ENCODE peak calls at places on chromosomes 16 and 17, in six cellular contexts. M is GM12878, L is HepG2, E is HCT116, A is SK-N-SH, F is K562. N is an unnamed sample.

GRCh38 chr16:77569406-77569805 is 134.6 kb upstream of the ADAMTS18 start:
- DNase-seq in F (no peak), L (no peak), A (no peak), M (no peak), E (no peak), N (no peak)

GRCh38 chr17:10053976-10054551 is 144.3 kb downstream of the GAS7 start:
- DNase-seq in E (no peak), M (no peak), L (no peak), A (no peak), F (no peak), N (no peak)

GRCh38 chr17:82435103-82435502 is 15.4 kb downstream of the CYBC1 start:
- DNase-seq in M (no peak), E (no peak), F (no peak), A (no peak), L (no peak), N (no peak)

GRCh38 chr17:81195941-81196495 is 26.7 kb downstream of the CEP131 start:
- DNase-seq in A (no peak), E (no peak), L (no peak), M (no peak), F (no peak), N (no peak)

GRCh38 chr16:82603784-82604411 is 22.9 kb upstream of the CDH13 start:
- DNase-seq in L (peak), E (peak), F (no peak), M (no peak), A (no peak), N (no peak)

GRCh38 chr17:72985882-72986720 is 106.4 kb downstream of the SLC39A11 start:
- DNase-seq in E (peak), M (peak), F (peak), L (peak), A (peak), N (peak)

GRCh38 chr16:89720859-89721643 is at the start of the genes VPS9D1 and ZNF276:
- DNase-seq in M (no peak), F (peak), L (peak), A (peak), E (peak), N (peak)

GRCh38 chr17:55067697-55068439 is 99.3 kb downstream of the STXBP4 start:
- DNase-seq in M (no peak), A (no peak), E (no peak), L (peak), F (peak), N (no peak)

GRCh38 chr17:42153919-42154491 is 784 bp downstream of the RAB5C start:
- DNase-seq in M (no peak), L (peak), E (no peak), F (peak), A (no peak), N (no peak)

GRCh38 chr16:71788578-71788977 is 20.1 kb downstream of the AP1G1 start:
- DNase-seq in F (no peak), E (no peak), L (no peak), M (no peak), A (no peak), N (no peak)

GRCh38 chr17:19447085-19447583 is 36.1 kb downstream of the RNF112 start:
- DNase-seq in M (peak), A (peak), F (peak), E (peak), L (peak), N (peak)

GRCh38 chr17:73283841-73284282 is 22.2 kb upstream of the CPSF4L start:
- DNase-seq in F (no peak), A (peak), L (no peak), E (no peak), M (no peak), N (peak)

GRCh38 chr17:74815671-74816370 is 39.7 kb upstream of the NAT9 start:
- DNase-seq in A (no peak), M (no peak), L (no peak), F (peak), E (no peak), N (no peak)

GRCh38 chr16:1770328-1771071 is 843 bp downstream of the NME3 start:
- DNase-seq in A (peak), E (peak), L (no peak), F (peak), M (no peak), N (no peak)

GRCh38 chr17:50354198-50354597 is 8.3 kb downstream of the XYLT2 start:
- DNase-seq in E (no peak), A (no peak), F (no peak), M (no peak), L (no peak), N (no peak)

GRCh38 chr17:69729937-69730336 is 315.4 kb downstream of the MAP2K6 start:
- DNase-seq in A (no peak), M (no peak), F (no peak), E (no peak), L (no peak), N (no peak)

GRCh38 chr17:7204828-7205461 is 14.7 kb downstream of the DLG4 start:
- DNase-seq in F (peak), L (no peak), E (peak), A (peak), M (peak), N (peak)
- H3K4me2 ChIP-seq in F (peak), L (no peak), E (peak), A (peak), M (peak), N (peak)

DNA sequence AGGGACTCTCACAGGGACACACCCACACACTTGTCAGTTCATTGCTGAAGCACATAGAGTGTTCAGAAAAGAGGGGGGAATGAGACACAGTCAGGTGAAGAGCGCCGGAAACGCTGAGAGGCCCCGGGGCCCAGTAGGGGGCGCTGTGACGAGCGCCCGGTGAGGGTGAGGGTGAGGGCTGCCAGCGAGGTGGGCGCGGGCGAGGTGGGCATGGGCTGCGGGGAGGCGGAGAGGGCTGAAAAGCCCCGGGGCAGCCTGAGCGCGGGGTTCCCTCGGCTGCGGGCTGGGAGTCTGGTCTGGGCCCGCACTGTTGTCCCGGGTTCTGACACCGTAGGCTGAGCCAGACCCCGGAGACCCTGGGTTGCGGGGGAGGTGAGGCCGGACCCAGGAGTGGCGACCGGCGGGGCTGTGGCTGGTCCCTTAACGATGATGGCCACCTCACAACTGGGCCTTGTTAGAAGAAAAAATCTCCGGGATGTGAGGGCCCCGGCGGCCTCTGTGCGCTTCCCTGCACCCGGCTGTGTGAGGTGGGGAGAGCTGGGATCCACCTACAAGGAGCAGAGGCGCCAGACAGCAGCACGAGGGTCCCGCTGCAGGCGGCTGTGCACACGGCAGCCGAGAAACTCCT is 91.4 kb downstream of the C16orf78 start:
- DNase-seq in E (no peak), A (peak), L (no peak), M (no peak), F (peak), N (no peak)
- TF ChIP-seq YY1 in E (no peak), A (no peak), L (no peak), M (no peak), F (no peak), N (peak)

DNA sequence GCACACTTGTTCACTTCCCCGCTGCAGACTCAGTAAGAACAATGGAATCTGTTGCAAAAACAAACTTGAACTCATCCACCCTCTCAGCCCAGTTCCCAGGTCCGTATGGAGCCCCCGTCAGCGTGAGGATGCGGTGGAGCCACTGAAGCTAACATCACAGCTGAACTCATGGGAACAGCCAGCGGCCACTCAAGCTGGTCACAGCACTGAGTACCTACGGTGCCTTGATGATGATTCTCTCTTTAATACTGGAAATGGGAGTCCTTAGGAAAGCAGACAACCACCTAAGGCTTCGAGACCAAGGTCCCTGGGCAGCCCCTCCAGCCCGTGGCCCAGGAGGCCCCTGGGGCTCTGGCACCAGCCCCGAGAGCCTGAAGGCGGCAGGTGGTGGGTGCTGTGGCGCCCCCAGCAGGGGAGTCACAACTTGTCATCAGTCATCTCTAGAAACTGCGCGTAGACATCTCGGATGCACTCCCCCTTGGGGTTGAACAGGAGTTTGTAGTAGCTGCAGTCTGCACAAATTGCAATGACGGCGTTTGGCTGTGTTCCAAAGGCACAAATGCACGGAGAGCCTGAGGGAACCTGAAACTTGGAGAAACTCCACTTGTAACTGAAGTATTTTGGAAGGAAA is 31.0 kb upstream of the RHOT1 start:
- DNase-seq in M (no peak), E (no peak), L (peak), A (peak), F (peak), N (peak)
- H3K4me2 ChIP-seq in M (no peak), E (no peak), L (peak), A (no peak), F (peak), N (no peak)

DNA sequence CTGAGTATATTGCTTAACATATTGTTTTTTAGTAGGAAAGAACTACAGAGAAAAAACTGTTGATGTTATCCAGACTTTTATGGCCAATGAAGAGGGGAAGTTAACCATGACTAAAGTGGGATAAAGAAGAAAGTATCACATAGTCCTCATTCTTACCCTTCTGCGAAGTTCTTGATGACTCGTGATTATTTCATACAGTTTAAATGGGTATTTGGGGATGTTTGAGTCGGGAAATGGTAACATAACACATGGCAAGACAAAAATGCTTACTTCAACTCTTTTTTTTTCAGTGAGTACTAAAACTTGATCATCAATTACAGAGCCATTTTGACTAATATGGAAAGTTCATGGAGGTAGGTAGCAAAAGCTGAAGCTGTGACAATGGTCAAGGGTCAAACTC is 4.9 kb downstream of the POLG2 start:
- DNase-seq in F (no peak), L (no peak), E (no peak), M (no peak), A (no peak), N (no peak)
- TF ChIP-seq YY1 in F (no peak), L (no peak), E (no peak), M (no peak), A (no peak), N (no peak)

DNA sequence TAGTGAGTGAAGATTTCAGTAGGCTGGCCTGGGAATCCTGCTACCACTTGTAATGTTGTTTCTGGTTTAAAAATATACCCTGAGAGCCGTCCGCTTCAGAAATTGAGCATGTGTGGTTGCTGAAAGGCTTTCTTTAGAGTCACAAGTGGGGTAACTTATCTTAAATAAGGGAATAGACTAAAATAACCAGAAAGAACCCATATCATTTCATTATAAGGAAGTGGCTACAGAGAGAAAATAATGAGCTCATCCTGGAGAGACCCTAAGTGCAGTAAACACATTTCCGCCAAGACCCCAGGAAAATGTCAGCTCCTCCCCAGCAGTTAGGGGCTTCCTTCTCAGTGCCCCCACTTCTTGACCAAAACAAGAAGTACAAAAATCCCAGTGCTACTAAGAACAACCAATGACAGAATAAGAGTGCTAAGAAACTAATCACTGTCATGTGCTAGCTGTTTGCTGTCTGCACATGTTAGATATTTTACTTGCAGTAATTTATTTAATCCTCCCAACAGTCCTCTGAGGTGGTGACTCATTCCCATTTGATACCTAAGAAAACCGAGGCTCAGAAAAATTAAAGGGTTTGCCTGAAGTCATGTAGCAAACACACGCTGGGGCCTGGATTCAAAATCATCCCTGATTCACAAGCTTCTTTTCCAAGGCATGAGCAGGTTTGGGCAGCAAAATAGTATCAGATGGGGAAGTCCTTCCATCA is 83.5 kb downstream of the CDYL2 start:
- DNase-seq in F (no peak), E (no peak), M (no peak), A (no peak), L (no peak), N (no peak)
- H3K4me2 ChIP-seq in F (no peak), E (no peak), M (peak), A (no peak), L (no peak), N (no peak)

DNA sequence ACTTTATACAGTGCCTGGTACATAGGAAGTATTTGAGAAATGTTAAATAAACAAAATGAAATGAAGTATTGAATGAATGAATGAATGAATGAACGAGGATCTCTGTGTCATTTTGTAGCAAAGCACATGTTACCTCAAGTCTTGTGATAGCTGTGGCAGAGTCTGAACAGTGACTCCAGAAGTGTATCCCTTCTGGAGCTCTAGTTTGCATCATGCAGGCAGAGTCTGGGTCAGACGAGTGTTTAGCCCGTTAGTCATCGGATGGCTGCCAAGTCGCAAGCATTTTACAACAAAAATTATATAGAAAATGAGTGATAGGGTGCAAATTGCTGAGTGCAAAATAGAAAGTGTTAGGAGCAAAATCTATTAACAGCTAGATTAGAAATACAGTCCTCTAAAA is 113.2 kb downstream of the FTO start:
- DNase-seq in L (no peak), F (no peak), M (no peak), E (peak), A (no peak), N (no peak)
- TF ChIP-seq YY1 in L (no peak), F (no peak), M (no peak), E (no peak), A (no peak), N (no peak)

DNA sequence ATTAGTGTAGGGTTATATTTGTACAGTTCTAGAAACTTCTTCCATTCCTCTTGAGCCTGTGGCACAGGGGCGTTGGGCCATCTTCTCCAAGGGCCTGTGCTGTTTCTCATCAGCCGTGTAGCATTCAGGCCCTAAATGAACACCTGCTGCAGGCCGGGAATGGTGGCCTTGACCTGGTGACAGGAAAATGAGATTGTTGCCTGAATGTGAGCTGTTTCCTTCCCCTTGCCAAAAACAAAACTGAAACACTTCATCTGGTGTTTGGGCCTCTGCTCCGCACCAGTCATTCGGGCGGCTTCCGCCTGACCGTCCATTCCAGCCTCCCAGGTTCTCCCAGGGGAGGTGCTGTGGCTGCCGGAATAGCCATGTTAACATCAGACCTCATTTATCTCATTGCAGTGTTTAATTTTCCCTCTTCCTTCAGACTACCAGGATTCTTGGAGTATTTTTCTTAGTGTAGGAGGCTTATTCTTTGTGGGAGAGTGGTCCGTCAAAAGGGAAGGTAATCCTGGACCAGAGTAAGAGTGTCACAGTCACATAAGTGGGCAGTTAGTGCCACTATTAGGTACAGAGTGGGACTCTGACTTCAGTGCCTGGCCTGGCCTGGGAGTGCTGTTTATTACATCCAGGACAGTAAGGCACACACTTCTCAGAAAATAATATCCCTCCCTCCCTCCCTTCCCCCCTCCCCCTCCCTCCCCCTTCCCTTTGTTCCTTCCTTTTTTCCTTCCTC is 61.9 kb downstream of the WWP2 start:
- DNase-seq in M (peak), A (no peak), E (no peak), L (no peak), F (no peak), N (no peak)
- H3K4me2 ChIP-seq in M (peak), A (no peak), E (no peak), L (peak), F (no peak), N (no peak)

GRCh38 chr17:43356999-43357398 is 41.8 kb upstream of the ARL4D start:
- DNase-seq in L (no peak), F (no peak), E (no peak), M (no peak), A (no peak), N (no peak)

GRCh38 chr17:43360739-43361498 is 37.9 kb upstream of the ARL4D start:
- DNase-seq in M (peak), A (peak), F (no peak), L (peak), E (no peak), N (peak)

GRCh38 chr17:43363181-43363925 is 35.4 kb upstream of the ARL4D start:
- DNase-seq in L (no peak), F (no peak), E (no peak), M (no peak), A (no peak), N (no peak)

GRCh38 chr17:43359469-43360105 is 39.2 kb upstream of the ARL4D start:
- DNase-seq in M (no peak), F (no peak), A (no peak), L (no peak), E (no peak), N (no peak)

DNA sequence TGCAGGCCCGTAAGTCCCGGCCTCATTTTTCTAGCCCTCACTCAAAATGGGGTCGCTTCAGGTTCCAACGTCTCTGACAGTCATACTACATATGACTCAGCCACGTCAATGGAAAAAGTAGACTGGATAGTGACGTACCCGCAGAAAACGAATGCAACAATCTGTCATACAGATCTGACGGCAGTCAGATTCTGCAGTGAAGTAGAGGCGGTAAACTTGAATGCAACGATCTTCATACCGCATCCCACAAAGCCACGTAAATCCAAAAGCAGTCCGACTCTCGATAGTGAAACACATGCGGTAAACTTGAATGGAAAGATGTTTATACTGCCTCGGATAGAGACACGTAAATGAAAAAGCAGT is 38.4 kb upstream of the ARL4D start:
- DNase-seq in L (peak), A (peak), M (no peak), F (no peak), E (no peak), N (no peak)
- TF ChIP-seq YY1 in L (no peak), A (peak), M (no peak), F (no peak), E (no peak), N (peak)

GRCh38 chr17:15431766-15432165 is 35.7 kb downstream of the CDRT4 start:
- DNase-seq in M (no peak), F (no peak), A (no peak), L (no peak), E (no peak), N (no peak)

GRCh38 chr17:15432807-15433547 is 34.4 kb downstream of the CDRT4 start:
- DNase-seq in E (no peak), A (no peak), M (no peak), L (peak), F (no peak), N (no peak)

GRCh38 chr17:15436399-15437369 is 30.7 kb downstream of the CDRT4 start:
- DNase-seq in A (no peak), E (peak), M (no peak), L (peak), F (peak), N (peak)

DNA sequence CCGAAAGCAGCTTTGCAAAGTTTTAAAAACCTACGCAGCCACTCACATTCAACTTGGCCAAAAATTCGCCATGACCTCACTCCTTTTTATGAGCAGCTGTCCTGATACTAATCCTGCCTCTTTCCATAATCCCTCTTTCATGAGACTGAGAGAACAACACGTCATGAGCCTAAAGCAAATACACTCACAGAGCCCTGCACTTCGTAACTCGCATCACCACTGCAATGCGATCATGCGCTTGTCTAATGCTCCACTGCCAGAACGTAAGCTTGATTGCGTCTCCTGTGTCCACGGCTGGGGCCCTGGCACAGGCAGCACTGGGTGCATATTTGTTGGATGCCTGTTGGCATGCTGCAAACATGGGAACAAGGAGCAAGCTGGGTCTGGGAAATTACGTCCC is 36.2 kb downstream of the CDRT4 start:
- DNase-seq in E (no peak), F (no peak), M (no peak), L (no peak), A (no peak), N (no peak)
- H3K4me2 ChIP-seq in E (no peak), F (no peak), M (no peak), L (no peak), A (no peak), N (no peak)

GRCh38 chr16:67155305-67156145 is 4.2 kb downstream of the TRADD start:
- DNase-seq in L (peak), A (peak), E (no peak), F (peak), M (no peak), N (no peak)
- TF ChIP-seq YY1 in L (peak), A (no peak), E (peak), F (peak), M (peak), N (peak)